ENCODE peak calls at places on chromosomes 13 and 19, in ten cellular contexts. A is activated naive CD8-positive, alpha-beta T cell treated with anti-CD3 and anti-CD28 coated beads, Interleukin-2, amount 10 ng/mL, durations not matched to agents 7 days and 5 days; W is nucleus accumbens; P is stimulated activated CD4-positive, alpha-beta T cell treated with anti-CD3 and anti-CD28 coated beads, Interleukin-4, amount 100 ng/mL, for 24 hours; L is osteocyte; H is AG04450; R is GM12865; J is T-helper 17 cell; Y is pancreas; K is H9. M is an unnamed sample.

GRCh38 chr13:87235621-87236020 is 435.6 kb upstream of the SLITRK5 start:
- DNase-seq in A (no peak), W (no peak), P (no peak), L (no peak), H (no peak), R (no peak), J (no peak), Y (no peak), K (no peak), M (no peak)

GRCh38 chr13:41222259-41222852 is 28.0 kb upstream of the KBTBD7 start:
- DNase-seq in A (no peak), W (no peak), P (peak; percentile 67), L (no peak), H (no peak), R (peak; percentile 68), J (peak; percentile 24), Y (no peak), K (peak; percentile 67), M (no peak)

GRCh38 chr13:81577601-81578000 is 1236.7 kb upstream of the SPRY2 start:
- DNase-seq in A (no peak), W (no peak), P (no peak), L (no peak), H (no peak), R (no peak), J (no peak), Y (no peak), K (no peak), M (no peak)

GRCh38 chr19:290539-291521 is at the start of gene PLPP2:
- DNase-seq in A (no peak), W (peak; percentile 40), P (no peak), L (no peak), H (no peak), R (no peak), J (no peak), Y (peak; percentile 80), K (peak; percentile 96), M (no peak)

GRCh38 chr19:917323-918151 is at the start of gene KISS1R:
- DNase-seq in A (peak; percentile 75), W (no peak), P (peak; percentile 41), L (no peak), H (no peak), R (peak; percentile 65), J (no peak), Y (peak; percentile 78), K (peak; percentile 89), M (peak; percentile 73)

GRCh38 chr13:34257980-34258379 is 440.0 kb downstream of the RFC3 start:
- DNase-seq in A (no peak), W (no peak), P (no peak), L (no peak), H (no peak), R (peak; percentile 1), J (no peak), Y (no peak), K (no peak), M (no peak)

GRCh38 chr13:48561461-48562224 is 28.8 kb upstream of the RCBTB2 start:
- DNase-seq in A (no peak), W (no peak), P (no peak), L (no peak), H (no peak), R (peak; percentile 73), J (no peak), Y (no peak), K (no peak), M (no peak)

GRCh38 chr13:42153371-42153770 is 104.9 kb downstream of the DGKH start:
- DNase-seq in A (no peak), W (no peak), P (no peak), L (no peak), H (no peak), R (no peak), J (no peak), Y (no peak), K (no peak), M (no peak)

GRCh38 chr19:55472463-55472862 is 4.0 kb upstream of the ZNF628 start:
- DNase-seq in A (no peak), W (no peak), P (no peak), L (no peak), H (no peak), R (no peak), J (no peak), Y (no peak), K (no peak), M (no peak)

GRCh38 chr19:5403968-5404640 is 51.1 kb upstream of the ZNRF4 start:
- DNase-seq in A (peak; percentile 82), W (no peak), P (peak; percentile 65), L (peak; percentile 96), H (peak; percentile 66), R (peak; percentile 65), J (peak; percentile 48), Y (peak; percentile 90), K (peak; percentile 94), M (no peak)

GRCh38 chr13:59533561-59534337 is 630.0 kb downstream of the DIAPH3 start:
- DNase-seq in A (no peak), W (no peak), P (no peak), L (no peak), H (no peak), R (no peak), J (no peak), Y (no peak), K (no peak), M (no peak)

GRCh38 chr19:45733160-45733810 is at the start of gene MEIOSIN:
- DNase-seq in A (no peak), W (no peak), P (no peak), L (no peak), H (no peak), R (no peak), J (no peak), Y (no peak), K (no peak), M (no peak)

GRCh38 chr19:19212866-19213265 is 1.1 kb downstream of the NCAN start:
- DNase-seq in A (no peak), W (no peak), P (no peak), L (no peak), H (no peak), R (no peak), J (no peak), Y (no peak), K (no peak), M (no peak)

GRCh38 chr13:107305178-107305577 is 737.2 kb upstream of the ARGLU1 start:
- DNase-seq in A (no peak), W (no peak), P (no peak), L (no peak), H (no peak), R (no peak), J (no peak), Y (no peak), K (no peak), M (no peak)

GRCh38 chr19:35295792-35296462 is 4.0 kb downstream of the MAG start:
- DNase-seq in A (peak; percentile 63), W (no peak), P (peak; percentile 24), L (no peak), H (no peak), R (peak; percentile 62), J (no peak), Y (no peak), K (peak; percentile 62), M (no peak)

GRCh38 chr13:56924401-56924800 is 216.3 kb upstream of the PRR20A start:
- DNase-seq in A (no peak), W (no peak), P (no peak), L (no peak), H (no peak), R (no peak), J (no peak), Y (no peak), K (no peak), M (no peak)

GRCh38 chr13:99495478-99496321 is 5.6 kb upstream of the TM9SF2 start:
- DNase-seq in A (no peak), W (no peak), P (no peak), L (no peak), H (no peak), R (peak; percentile 37), J (no peak), Y (no peak), K (no peak), M (no peak)

GRCh38 chr19:2087621-2088100 is 8.5 kb downstream of the MOB3A start:
- DNase-seq in A (peak; percentile 65), W (no peak), P (no peak), L (no peak), H (no peak), R (peak; percentile 86), J (no peak), Y (no peak), K (no peak), M (no peak)

GRCh38 chr19:33192010-33192409 is 2.1 kb upstream of the LRP3 start:
- DNase-seq in A (no peak), W (no peak), P (no peak), L (no peak), H (no peak), R (no peak), J (no peak), Y (peak; percentile 28), K (no peak), M (no peak)

GRCh38 chr19:41998246-41999020 is 4.4 kb upstream of the ATP1A3 start:
- DNase-seq in A (peak; percentile 77), W (no peak), P (peak; percentile 25), L (peak; percentile 85), H (no peak), R (peak; percentile 49), J (peak; percentile 31), Y (peak; percentile 80), K (peak; percentile 75), M (no peak)

GRCh38 chr13:79709526-79709925 is 228.6 kb downstream of the NDFIP2 start:
- DNase-seq in A (no peak), W (no peak), P (no peak), L (no peak), H (no peak), R (no peak), J (no peak), Y (no peak), K (no peak), M (no peak)

GRCh38 chr13:40644838-40645620 is 21.4 kb downstream of the FOXO1 start:
- DNase-seq in A (no peak), W (no peak), P (no peak), L (no peak), H (no peak), R (no peak), J (no peak), Y (no peak), K (no peak), M (no peak)

GRCh38 chr19:30227661-30228112 is 144.5 kb upstream of the ZNF536 start:
- DNase-seq in A (peak; percentile 82), W (no peak), P (peak; percentile 42), L (peak; percentile 89), H (no peak), R (peak; percentile 71), J (no peak), Y (peak; percentile 90), K (peak; percentile 72), M (no peak)